ENCODE peak calls at places on chromosomes 12 and 14, in five cellular contexts. R is neuronal stem cell, P is GM23338, T is BJ, S is body of pancreas. Q is an unnamed sample. For H3K27me3, the result is how much of the 10 kb centered on the place peaks cover.

GRCh38 chr12:49623142-49623899 is at the start of gene PRPF40B:
- DNase-seq in P (peak), R (peak), T (peak), S (peak), Q (peak)

GRCh38 chr14:29926701-29927595 is 699 bp downstream of the PRKD1 start:
- DNase-seq in P (peak), T (no peak), R (peak), S (peak), Q (peak)

GRCh38 chr12:65948320-65949008 is 124.2 kb downstream of the HMGA2 start:
- DNase-seq in R (no peak), P (no peak), T (peak), S (peak), Q (no peak)

GRCh38 chr12:57280234-57281062 is 29.5 kb upstream of the STAC3 start:
- DNase-seq in R (no peak), T (peak), P (peak), S (peak), Q (peak)

GRCh38 chr14:93891756-93892504 is 35.2 kb upstream of the FAM181A start:
- DNase-seq in T (no peak), P (no peak), R (no peak), S (no peak), Q (no peak)

GRCh38 chr12:50986961-50987737 is 34.8 kb downstream of the HIGD1C start:
- DNase-seq in S (peak), T (peak), P (peak), R (peak), Q (peak)

GRCh38 chr14:97318380-97318779 is 521.2 kb downstream of the VRK1 start:
- DNase-seq in P (no peak), T (no peak), R (no peak), S (no peak), Q (no peak)

GRCh38 chr12:112066566-112066965 is 42.0 kb downstream of the NAA25 start:
- DNase-seq in S (no peak), T (no peak), P (no peak), R (no peak), Q (no peak)

GRCh38 chr12:46388427-46388992 is 15.9 kb upstream of the SLC38A2 start:
- DNase-seq in S (no peak), P (no peak), R (no peak), T (no peak), Q (no peak)

GRCh38 chr12:27523642-27524488 is at the start of gene PPFIBP1:
- DNase-seq in R (peak), S (peak), T (peak), P (peak), Q (peak)

GRCh38 chr14:76293923-76294322 is 82.0 kb upstream of the ESRRB start:
- DNase-seq in R (no peak), P (no peak), S (peak), T (no peak), Q (no peak)
- H3K27me3 ChIP-seq in R (under half), P (under half), S (under half), T (under half), Q (under half)

DNA sequence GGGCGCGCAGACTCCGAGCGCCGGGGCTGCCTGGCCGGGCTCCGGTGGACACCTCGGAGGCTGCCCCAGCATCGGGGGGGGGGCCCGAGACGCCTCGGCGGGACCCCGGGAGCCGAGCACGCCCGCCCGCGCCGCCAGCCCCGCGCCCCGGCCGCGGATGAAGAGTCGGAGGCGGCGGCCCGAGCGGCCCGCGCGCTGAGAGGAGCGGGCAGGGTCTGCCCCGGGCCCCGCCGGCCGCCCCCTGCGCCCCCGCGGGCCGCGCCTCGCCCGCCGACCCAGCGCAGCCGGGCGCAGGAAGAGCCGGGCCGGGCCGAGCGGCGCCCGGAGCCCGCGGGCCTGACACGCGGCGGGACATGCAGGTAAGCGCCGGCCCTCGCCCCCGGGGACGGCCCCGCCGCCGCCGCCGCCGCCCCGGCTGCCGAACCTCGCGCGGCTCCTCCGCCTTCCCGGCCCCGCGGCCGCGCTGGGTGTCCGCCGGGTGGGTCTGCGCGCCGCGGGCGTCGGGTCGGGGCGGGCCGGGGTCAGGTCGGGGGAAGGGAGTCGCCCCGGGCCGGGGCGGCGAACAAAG is 63.7 kb downstream of the FBXL14 start:
- DNase-seq in T (no peak), R (no peak), P (peak), S (no peak), Q (peak)
- H3K27me3 ChIP-seq in T (under half), R (under half), P (half or more), S (under half), Q (half or more)

GRCh38 chr12:42587564-42588307 is 1.8 kb downstream of the PRICKLE1 start:
- DNase-seq in S (peak), T (no peak), R (no peak), P (no peak), Q (no peak)
- H3K27me3 ChIP-seq in S (under half), T (under half), R (under half), P (half or more), Q (under half)

GRCh38 chr12:54000105-54000773 is at the start of gene HOXC9:
- DNase-seq in S (peak), R (no peak), T (no peak), P (no peak), Q (no peak)

GRCh38 chr12:53998174-53998899 is 1.6 kb upstream of the HOXC9 start:
- DNase-seq in R (no peak), P (no peak), S (no peak), T (no peak), Q (no peak)

GRCh38 chr12:53997324-53998173 is 2.4 kb upstream of the HOXC9 start:
- DNase-seq in R (no peak), P (no peak), T (no peak), S (no peak), Q (no peak)

GRCh38 chr12:53999596-54000104 is 311 bp upstream of the HOXC9 start:
- DNase-seq in P (peak), R (no peak), T (no peak), S (peak), Q (peak)

DNA sequence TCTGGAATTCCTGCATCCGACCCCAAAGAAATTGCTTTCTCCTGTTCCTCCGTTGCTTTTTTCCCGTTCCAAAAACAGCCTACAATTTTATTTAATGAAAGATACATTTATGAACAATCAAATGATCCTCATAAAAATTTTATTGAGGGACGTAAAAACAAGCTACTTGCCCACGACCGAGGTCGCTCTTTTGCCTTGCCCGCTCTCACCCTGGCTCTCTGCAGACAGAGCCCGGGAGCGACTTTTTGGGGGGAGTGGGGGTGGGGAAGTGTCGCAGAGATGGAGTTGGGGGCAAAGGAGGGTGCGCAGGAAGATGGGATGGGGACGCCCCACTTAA is 1.1 kb upstream of the HOXC9 start:
- DNase-seq in P (no peak), T (no peak), S (no peak), R (no peak), Q (no peak)
- H3K27me3 ChIP-seq in P (half or more), T (under half), S (half or more), R (half or more), Q (half or more)

GRCh38 chr14:89243765-89244164 is 173.3 kb downstream of the FOXN3 start:
- DNase-seq in P (no peak), T (no peak), R (no peak), S (no peak), Q (no peak)

GRCh38 chr14:89246290-89246689 is 170.7 kb downstream of the FOXN3 start:
- DNase-seq in T (no peak), S (no peak), P (no peak), R (no peak), Q (no peak)

GRCh38 chr14:89244720-89245119 is 172.3 kb downstream of the FOXN3 start:
- DNase-seq in S (no peak), T (no peak), R (no peak), P (no peak), Q (no peak)

GRCh38 chr14:89247457-89248122 is 169.4 kb downstream of the FOXN3 start:
- DNase-seq in S (no peak), T (no peak), P (no peak), R (no peak), Q (no peak)

GRCh38 chr14:89245802-89246201 is 171.2 kb downstream of the FOXN3 start:
- DNase-seq in R (no peak), T (no peak), P (no peak), S (no peak), Q (no peak)
- H3K27me3 ChIP-seq in R (under half), T (under half), P (under half), S (under half), Q (under half)

DNA sequence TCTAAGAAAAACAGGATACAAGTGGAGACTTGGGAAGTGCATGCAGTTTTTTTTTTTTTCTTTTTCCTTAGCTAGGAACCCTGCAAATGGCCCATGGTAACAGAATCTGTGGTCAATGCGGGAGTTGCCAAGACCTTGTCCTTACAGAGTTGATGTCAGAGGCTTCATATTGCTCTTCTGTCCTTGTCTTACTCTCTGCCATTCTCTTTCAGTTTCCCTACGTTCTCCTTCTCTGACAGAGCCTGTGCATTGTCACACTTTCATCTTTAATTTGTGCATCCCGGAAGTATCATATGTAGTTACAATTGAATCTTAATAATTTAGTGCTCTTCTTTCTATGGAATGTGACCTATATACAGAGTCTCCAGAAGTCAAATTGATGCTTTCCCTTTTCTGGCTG is 986.9 kb downstream of the TMEM121 start:
- DNase-seq in S (no peak), T (no peak), P (no peak), R (no peak), Q (no peak)
- H3K27me3 ChIP-seq in S (under half), T (under half), P (under half), R (under half), Q (under half)

GRCh38 chr14:60647081-60647836 is 2.0 kb downstream of the SIX1 start:
- DNase-seq in T (no peak), S (no peak), P (peak), R (peak), Q (peak)
- H3K27me3 ChIP-seq in T (under half), S (half or more), P (half or more), R (half or more), Q (half or more)

GRCh38 chr12:96091833-96092232 is 56.4 kb upstream of the LTA4H start:
- DNase-seq in S (no peak), P (peak), T (no peak), R (no peak), Q (peak)
- H3K27me3 ChIP-seq in S (under half), P (under half), T (under half), R (under half), Q (under half)

Q was measured in H7.